ENCODE peak calls at places on chromosomes 12 and 14, in eight cellular contexts. M is NCI-H1694; O is left ventricle myocardium inferior; K is stimulated activated CD4-positive, alpha-beta T cell treated with anti-CD3 and anti-CD28 coated beads, TNF-alpha, amount 100 ng/mL, for 4 hours; D is SIG-M5; R is nephron progenitor cell; E is PC-3; A is GM10248. U is an unnamed sample.

GRCh38 chr12:100128509-100128908 is 14.2 kb downstream of the BLTP3B start:
- DNase-seq in M (peak; percentile 14), O (peak; percentile 33), K (no peak), D (peak; percentile 42), R (peak; percentile 14), E (peak; percentile 54), A (no peak), U (no peak)

GRCh38 chr12:52650520-52651081 is 1.4 kb downstream of the KRT2 start:
- DNase-seq in M (peak; percentile 36), O (no peak), K (no peak), D (no peak), R (no peak), E (peak; percentile 34), A (no peak), U (no peak)

GRCh38 chr14:29222671-29223268 is 456.2 kb downstream of the FOXG1 start:
- DNase-seq in M (peak; percentile 77), O (no peak), K (no peak), D (no peak), R (peak; percentile 3), E (peak; percentile 59), A (no peak), U (no peak)

GRCh38 chr14:77324816-77325745 is 4.2 kb downstream of the GSTZ1 start:
- DNase-seq in M (no peak), O (no peak), K (no peak), D (no peak), R (no peak), E (no peak), A (no peak), U (no peak)

GRCh38 chr12:946656-947055 is 2.8 kb downstream of the RAD52 start:
- DNase-seq in M (no peak), O (no peak), K (no peak), D (no peak), R (no peak), E (peak; percentile 7), A (no peak), U (no peak)

GRCh38 chr14:99531221-99532096 is 50.2 kb downstream of the CCNK start:
- DNase-seq in M (no peak), O (no peak), K (no peak), D (no peak), R (no peak), E (no peak), A (no peak), U (no peak)

GRCh38 chr14:104126753-104127152 is 11.6 kb upstream of the KIF26A start:
- DNase-seq in M (no peak), O (no peak), K (no peak), D (no peak), R (no peak), E (no peak), A (no peak), U (no peak)

GRCh38 chr12:117440384-117440783 is 79.0 kb upstream of the NOS1 start:
- DNase-seq in M (no peak), O (no peak), K (no peak), D (no peak), R (no peak), E (no peak), A (no peak), U (no peak)

GRCh38 chr12:81819991-81820633 is 61.0 kb upstream of the PPFIA2 start:
- DNase-seq in M (no peak), O (no peak), K (no peak), D (no peak), R (no peak), E (no peak), A (no peak), U (no peak)

GRCh38 chr14:91246051-91246852 is 1.7 kb upstream of the GPR68 start:
- DNase-seq in M (peak; percentile 58), O (no peak), K (peak; percentile 60), D (no peak), R (no peak), E (no peak), A (no peak), U (no peak)

GRCh38 chr12:14284189-14284722 is 81.2 kb upstream of the ATF7IP start:
- DNase-seq in M (no peak), O (peak; percentile 34), K (no peak), D (no peak), R (peak; percentile 20), E (no peak), A (peak; percentile 55), U (no peak)

GRCh38 chr12:132881853-132882252 is 5.6 kb downstream of the CHFR start:
- DNase-seq in M (no peak), O (no peak), K (no peak), D (no peak), R (no peak), E (no peak), A (no peak), U (no peak)

GRCh38 chr14:72736348-72736747 is 157.6 kb downstream of the DPF3 start:
- DNase-seq in M (peak; percentile 91), O (no peak), K (no peak), D (no peak), R (no peak), E (peak; percentile 27), A (no peak), U (no peak)

GRCh38 chr14:89794096-89794495 is 160.4 kb downstream of the EFCAB11 start:
- DNase-seq in M (no peak), O (peak; percentile 68), K (no peak), D (no peak), R (no peak), E (no peak), A (no peak), U (no peak)

GRCh38 chr12:97556201-97556824 is 93.7 kb downstream of the RMST start:
- DNase-seq in M (no peak), O (peak; percentile 12), K (no peak), D (no peak), R (peak; percentile 36), E (peak; percentile 84), A (no peak), U (no peak)

GRCh38 chr14:75201087-75201486 is 24.7 kb upstream of the TMED10 start:
- DNase-seq in M (no peak), O (no peak), K (no peak), D (no peak), R (no peak), E (no peak), A (no peak), U (no peak)

GRCh38 chr12:94603434-94604068 is 46.8 kb downstream of the TMCC3 start:
- DNase-seq in M (peak; percentile 2), O (no peak), K (peak; percentile 17), D (no peak), R (no peak), E (peak; percentile 48), A (no peak), U (peak; percentile 16)

GRCh38 chr14:36866867-36867266 is 205.2 kb downstream of the PAX9 start:
- DNase-seq in M (no peak), O (no peak), K (no peak), D (no peak), R (no peak), E (no peak), A (peak; percentile 5), U (no peak)

GRCh38 chr14:54490448-54490805 is 1.6 kb upstream of the GMFB start:
- DNase-seq in M (no peak), O (no peak), K (no peak), D (no peak), R (no peak), E (peak; percentile 63), A (no peak), U (no peak)